ENCODE peak calls at places on chromosome 2, in seven cellular contexts. One of them, this sample, is unnamed.

GRCh38 chr2:205024822-205025518 is 479.7 kb downstream of the PARD3B start:
- DNase-seq in GM13977: no peak
- DNase-seq in activated T-cell treated with anti-CD3 and anti-CD28 coated beads, Interleukin-2, amount 50 U/mL, for 48 hours: peak
- DNase-seq in non-pigmented ciliary epithelial cell: peak
- DNase-seq in M059J: peak
- DNase-seq in iPS-NIHi11: peak
- DNase-seq in occipital lobe: peak
- DNase-seq in this sample: peak

GRCh38 chr2:53530126-53530525 is 237.5 kb upstream of the CHAC2 start:
- DNase-seq in GM13977: no peak
- DNase-seq in activated T-cell treated with anti-CD3 and anti-CD28 coated beads, Interleukin-2, amount 50 U/mL, for 48 hours: no peak
- DNase-seq in non-pigmented ciliary epithelial cell: no peak
- DNase-seq in M059J: peak
- DNase-seq in iPS-NIHi11: no peak
- DNase-seq in occipital lobe: no peak
- DNase-seq in this sample: no peak

GRCh38 chr2:167678158-167678557 is 569.2 kb downstream of the STK39 start:
- DNase-seq in GM13977: no peak
- DNase-seq in activated T-cell treated with anti-CD3 and anti-CD28 coated beads, Interleukin-2, amount 50 U/mL, for 48 hours: no peak
- DNase-seq in non-pigmented ciliary epithelial cell: no peak
- DNase-seq in M059J: no peak
- DNase-seq in iPS-NIHi11: no peak
- DNase-seq in occipital lobe: no peak
- DNase-seq in this sample: no peak

GRCh38 chr2:222058830-222059229 is 240.0 kb downstream of the PAX3 start:
- DNase-seq in GM13977: no peak
- DNase-seq in activated T-cell treated with anti-CD3 and anti-CD28 coated beads, Interleukin-2, amount 50 U/mL, for 48 hours: no peak
- DNase-seq in non-pigmented ciliary epithelial cell: no peak
- DNase-seq in M059J: no peak
- DNase-seq in iPS-NIHi11: no peak
- DNase-seq in occipital lobe: no peak
- DNase-seq in this sample: no peak

GRCh38 chr2:106144621-106145331 is 49.3 kb downstream of the UXS1 start:
- DNase-seq in GM13977: no peak
- DNase-seq in activated T-cell treated with anti-CD3 and anti-CD28 coated beads, Interleukin-2, amount 50 U/mL, for 48 hours: peak
- DNase-seq in non-pigmented ciliary epithelial cell: no peak
- DNase-seq in M059J: no peak
- DNase-seq in iPS-NIHi11: no peak
- DNase-seq in occipital lobe: no peak
- DNase-seq in this sample: no peak

GRCh38 chr2:234993547-234993981 is 41.7 kb downstream of the SH3BP4 start:
- DNase-seq in GM13977: no peak
- DNase-seq in activated T-cell treated with anti-CD3 and anti-CD28 coated beads, Interleukin-2, amount 50 U/mL, for 48 hours: no peak
- DNase-seq in non-pigmented ciliary epithelial cell: no peak
- DNase-seq in M059J: no peak
- DNase-seq in iPS-NIHi11: no peak
- DNase-seq in occipital lobe: no peak
- DNase-seq in this sample: no peak

GRCh38 chr2:38697116-38697840 is 31.4 kb downstream of the GALM start:
- DNase-seq in GM13977: no peak
- DNase-seq in activated T-cell treated with anti-CD3 and anti-CD28 coated beads, Interleukin-2, amount 50 U/mL, for 48 hours: no peak
- DNase-seq in non-pigmented ciliary epithelial cell: no peak
- DNase-seq in M059J: no peak
- DNase-seq in iPS-NIHi11: no peak
- DNase-seq in occipital lobe: peak
- DNase-seq in this sample: no peak

GRCh38 chr2:69601179-69601612 is 42.3 kb downstream of the AAK1 start:
- DNase-seq in GM13977: no peak
- DNase-seq in activated T-cell treated with anti-CD3 and anti-CD28 coated beads, Interleukin-2, amount 50 U/mL, for 48 hours: no peak
- DNase-seq in non-pigmented ciliary epithelial cell: peak
- DNase-seq in M059J: peak
- DNase-seq in iPS-NIHi11: no peak
- DNase-seq in occipital lobe: no peak
- DNase-seq in this sample: no peak

GRCh38 chr2:41784496-41784895 is 263.3 kb upstream of the PKDCC start:
- DNase-seq in GM13977: no peak
- DNase-seq in activated T-cell treated with anti-CD3 and anti-CD28 coated beads, Interleukin-2, amount 50 U/mL, for 48 hours: no peak
- DNase-seq in non-pigmented ciliary epithelial cell: no peak
- DNase-seq in M059J: peak
- DNase-seq in iPS-NIHi11: no peak
- DNase-seq in occipital lobe: no peak
- DNase-seq in this sample: no peak